ENCODE peak calls at places on chromosomes 12 and 14, in seven cellular contexts. One of them, this sample, is unnamed.

GRCh38 chr12:90909069-90909676 is 45.8 kb downstream of the CCER1 start:
- DNase-seq in transverse colon: no peak
- DNase-seq in mesendoderm: peak; percentile 61
- DNase-seq in stimulated activated CD8-positive, alpha-beta memory T cell treated with anti-CD3 and anti-CD28 coated beads, Interleukin-7, amount 100 ng/mL, for 1 hour: no peak
- DNase-seq in head of caudate nucleus: peak; percentile 4
- DNase-seq in Daoy: no peak
- DNase-seq in fibroblast of gingiva: peak; percentile 34
- DNase-seq in this sample: peak; percentile 73

GRCh38 chr12:130026608-130027176 is 122.9 kb upstream of the TMEM132D start:
- DNase-seq in stimulated activated CD8-positive, alpha-beta memory T cell treated with anti-CD3 and anti-CD28 coated beads, Interleukin-7, amount 100 ng/mL, for 1 hour: no peak
- DNase-seq in transverse colon: peak; percentile 27
- DNase-seq in fibroblast of gingiva: no peak
- DNase-seq in Daoy: peak; percentile 68
- DNase-seq in mesendoderm: peak; percentile 51
- DNase-seq in head of caudate nucleus: peak; percentile 24
- DNase-seq in this sample: no peak

GRCh38 chr12:51547606-51548005 is 43.4 kb upstream of the SCN8A start:
- DNase-seq in Daoy: no peak
- DNase-seq in head of caudate nucleus: no peak
- DNase-seq in stimulated activated CD8-positive, alpha-beta memory T cell treated with anti-CD3 and anti-CD28 coated beads, Interleukin-7, amount 100 ng/mL, for 1 hour: no peak
- DNase-seq in transverse colon: no peak
- DNase-seq in fibroblast of gingiva: no peak
- DNase-seq in mesendoderm: no peak
- DNase-seq in this sample: no peak

GRCh38 chr12:10136637-10137205 is 6.7 kb upstream of the CLEC7A start:
- DNase-seq in Daoy: no peak
- DNase-seq in fibroblast of gingiva: no peak
- DNase-seq in head of caudate nucleus: no peak
- DNase-seq in stimulated activated CD8-positive, alpha-beta memory T cell treated with anti-CD3 and anti-CD28 coated beads, Interleukin-7, amount 100 ng/mL, for 1 hour: no peak
- DNase-seq in mesendoderm: no peak
- DNase-seq in transverse colon: no peak
- DNase-seq in this sample: no peak

GRCh38 chr14:69090187-69090789 is 62.6 kb downstream of the DCAF5 start:
- DNase-seq in mesendoderm: peak; percentile 61
- DNase-seq in fibroblast of gingiva: no peak
- DNase-seq in Daoy: peak; percentile 46
- DNase-seq in transverse colon: peak; percentile 15
- DNase-seq in head of caudate nucleus: peak; percentile 26
- DNase-seq in stimulated activated CD8-positive, alpha-beta memory T cell treated with anti-CD3 and anti-CD28 coated beads, Interleukin-7, amount 100 ng/mL, for 1 hour: no peak
- DNase-seq in this sample: no peak

GRCh38 chr14:54719406-54719805 is 152.5 kb downstream of the SAMD4A start:
- DNase-seq in fibroblast of gingiva: peak; percentile 52
- DNase-seq in mesendoderm: no peak
- DNase-seq in head of caudate nucleus: no peak
- DNase-seq in stimulated activated CD8-positive, alpha-beta memory T cell treated with anti-CD3 and anti-CD28 coated beads, Interleukin-7, amount 100 ng/mL, for 1 hour: no peak
- DNase-seq in Daoy: no peak
- DNase-seq in transverse colon: no peak
- DNase-seq in this sample: no peak

GRCh38 chr14:39459795-39460478 is 27.7 kb upstream of the FBXO33 start:
- DNase-seq in mesendoderm: peak; percentile 6
- DNase-seq in fibroblast of gingiva: no peak
- DNase-seq in Daoy: no peak
- DNase-seq in stimulated activated CD8-positive, alpha-beta memory T cell treated with anti-CD3 and anti-CD28 coated beads, Interleukin-7, amount 100 ng/mL, for 1 hour: no peak
- DNase-seq in transverse colon: no peak
- DNase-seq in head of caudate nucleus: no peak
- DNase-seq in this sample: no peak

GRCh38 chr12:92215358-92215757 is 69.7 kb upstream of the BTG1 start:
- DNase-seq in Daoy: no peak
- DNase-seq in transverse colon: no peak
- DNase-seq in stimulated activated CD8-positive, alpha-beta memory T cell treated with anti-CD3 and anti-CD28 coated beads, Interleukin-7, amount 100 ng/mL, for 1 hour: no peak
- DNase-seq in fibroblast of gingiva: no peak
- DNase-seq in head of caudate nucleus: no peak
- DNase-seq in mesendoderm: no peak
- DNase-seq in this sample: no peak